ENCODE peak calls at places on chromosomes 12 and 14, in eight cellular contexts. One of them, this sample, is unnamed.

GRCh38 chr12:95204141-95204866 is 13.0 kb downstream of the FGD6 start:
- DNase-seq in transverse colon: peak
- DNase-seq in upper lobe of left lung: peak
- DNase-seq in K562: peak
- DNase-seq in HCT116: peak
- DNase-seq in GM23338: peak
- DNase-seq in breast epithelium: peak
- DNase-seq in vagina: peak
- DNase-seq in this sample: no peak

GRCh38 chr12:53325539-53326061 is 4.2 kb upstream of the AAAS start:
- DNase-seq in transverse colon: peak
- DNase-seq in upper lobe of left lung: peak
- DNase-seq in K562: no peak
- DNase-seq in HCT116: no peak
- DNase-seq in GM23338: peak
- DNase-seq in breast epithelium: no peak
- DNase-seq in vagina: no peak
- DNase-seq in this sample: peak

GRCh38 chr12:116492703-116493324 is 66.4 kb upstream of the MAP1LC3B2 start:
- DNase-seq in transverse colon: no peak
- DNase-seq in upper lobe of left lung: no peak
- DNase-seq in K562: peak
- DNase-seq in HCT116: peak
- DNase-seq in GM23338: peak
- DNase-seq in breast epithelium: no peak
- DNase-seq in vagina: no peak
- DNase-seq in this sample: no peak

GRCh38 chr12:21607701-21608100 is 3.1 kb upstream of the GYS2 start:
- DNase-seq in transverse colon: no peak
- DNase-seq in upper lobe of left lung: no peak
- DNase-seq in K562: no peak
- DNase-seq in HCT116: peak
- DNase-seq in GM23338: peak
- DNase-seq in breast epithelium: no peak
- DNase-seq in vagina: no peak
- DNase-seq in this sample: no peak

GRCh38 chr14:102616318-102616717 is 23.9 kb downstream of the RCOR1 start:
- DNase-seq in transverse colon: no peak
- DNase-seq in upper lobe of left lung: no peak
- DNase-seq in K562: no peak
- DNase-seq in HCT116: no peak
- DNase-seq in GM23338: no peak
- DNase-seq in breast epithelium: no peak
- DNase-seq in vagina: no peak
- DNase-seq in this sample: no peak

GRCh38 chr12:77325505-77325904 is 260.1 kb upstream of the E2F7 start:
- DNase-seq in transverse colon: no peak
- DNase-seq in upper lobe of left lung: no peak
- DNase-seq in K562: no peak
- DNase-seq in HCT116: no peak
- DNase-seq in GM23338: peak
- DNase-seq in breast epithelium: no peak
- DNase-seq in vagina: no peak
- DNase-seq in this sample: peak

GRCh38 chr14:34059037-34059924 is 108.4 kb upstream of the EGLN3 start:
- DNase-seq in transverse colon: no peak
- DNase-seq in upper lobe of left lung: no peak
- DNase-seq in K562: peak
- DNase-seq in HCT116: no peak
- DNase-seq in GM23338: no peak
- DNase-seq in breast epithelium: no peak
- DNase-seq in vagina: no peak
- DNase-seq in this sample: no peak

GRCh38 chr14:69260246-69260978 is 454 bp downstream of the GALNT16 start:
- DNase-seq in transverse colon: no peak
- DNase-seq in upper lobe of left lung: no peak
- DNase-seq in K562: no peak
- DNase-seq in HCT116: no peak
- DNase-seq in GM23338: peak
- DNase-seq in breast epithelium: no peak
- DNase-seq in vagina: no peak
- DNase-seq in this sample: no peak

GRCh38 chr14:58919262-58919661 is 269.2 kb upstream of the DAAM1 start:
- DNase-seq in transverse colon: no peak
- DNase-seq in upper lobe of left lung: no peak
- DNase-seq in K562: no peak
- DNase-seq in HCT116: no peak
- DNase-seq in GM23338: no peak
- DNase-seq in breast epithelium: no peak
- DNase-seq in vagina: no peak
- DNase-seq in this sample: no peak

GRCh38 chr12:121577443-121578180 is 3.2 kb downstream of the KDM2B start:
- DNase-seq in transverse colon: no peak
- DNase-seq in upper lobe of left lung: no peak
- DNase-seq in K562: no peak
- DNase-seq in HCT116: no peak
- DNase-seq in GM23338: peak
- DNase-seq in breast epithelium: no peak
- DNase-seq in vagina: no peak
- DNase-seq in this sample: no peak

GRCh38 chr12:27592548-27592947 is 68.5 kb downstream of the PPFIBP1 start:
- DNase-seq in transverse colon: no peak
- DNase-seq in upper lobe of left lung: no peak
- DNase-seq in K562: no peak
- DNase-seq in HCT116: no peak
- DNase-seq in GM23338: no peak
- DNase-seq in breast epithelium: peak
- DNase-seq in vagina: no peak
- DNase-seq in this sample: no peak

GRCh38 chr14:32693114-32693513 is 245.6 kb upstream of the NPAS3 start:
- DNase-seq in transverse colon: peak
- DNase-seq in upper lobe of left lung: no peak
- DNase-seq in K562: no peak
- DNase-seq in HCT116: no peak
- DNase-seq in GM23338: peak
- DNase-seq in breast epithelium: no peak
- DNase-seq in vagina: no peak
- DNase-seq in this sample: no peak

GRCh38 chr14:91234791-91235114 is 9.8 kb downstream of the GPR68 start:
- DNase-seq in transverse colon: no peak
- DNase-seq in upper lobe of left lung: no peak
- DNase-seq in K562: no peak
- DNase-seq in HCT116: no peak
- DNase-seq in GM23338: no peak
- DNase-seq in breast epithelium: no peak
- DNase-seq in vagina: no peak
- DNase-seq in this sample: no peak

GRCh38 chr12:128662106-128662505 is 161.7 kb downstream of the SLC15A4 start:
- DNase-seq in transverse colon: no peak
- DNase-seq in upper lobe of left lung: no peak
- DNase-seq in K562: no peak
- DNase-seq in HCT116: no peak
- DNase-seq in GM23338: no peak
- DNase-seq in breast epithelium: no peak
- DNase-seq in vagina: no peak
- DNase-seq in this sample: no peak

GRCh38 chr12:92886131-92886530 is 43.0 kb downstream of the EEA1 start:
- DNase-seq in transverse colon: no peak
- DNase-seq in upper lobe of left lung: peak
- DNase-seq in K562: no peak
- DNase-seq in HCT116: no peak
- DNase-seq in GM23338: peak
- DNase-seq in breast epithelium: no peak
- DNase-seq in vagina: no peak
- DNase-seq in this sample: no peak

DNA sequence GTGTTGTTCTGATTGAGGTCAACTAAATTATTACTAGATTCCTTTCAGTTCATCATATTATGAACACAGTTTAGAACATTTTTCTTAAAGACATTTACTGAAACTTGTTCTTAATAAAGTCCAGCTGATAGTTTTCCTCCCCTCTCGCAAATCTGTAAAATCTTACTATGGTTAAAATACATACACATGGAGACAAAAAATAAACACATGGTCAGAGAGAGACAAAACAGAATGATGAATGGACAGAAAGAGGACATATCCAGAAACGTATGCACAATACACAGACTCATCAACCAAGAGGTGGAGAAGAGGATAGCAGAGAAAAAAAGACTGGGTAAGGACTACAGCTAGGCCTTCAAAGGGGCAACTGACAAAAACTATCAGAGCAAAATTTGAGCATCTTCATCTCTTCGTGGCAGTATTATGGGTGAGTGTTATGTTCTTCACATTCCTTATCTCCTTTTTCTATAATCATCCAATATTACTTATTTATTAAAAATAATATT is 38.4 kb downstream of the EEA1 start:
- DNase-seq in transverse colon: no peak
- DNase-seq in upper lobe of left lung: no peak
- DNase-seq in K562: no peak
- DNase-seq in HCT116: no peak
- DNase-seq in GM23338: no peak
- DNase-seq in breast epithelium: no peak
- DNase-seq in vagina: no peak
- DNase-seq in this sample: no peak
- TF ChIP-seq POLR2AphosphoS5 in transverse colon: no peak
- TF ChIP-seq POLR2AphosphoS5 in upper lobe of left lung: no peak
- TF ChIP-seq POLR2AphosphoS5 in K562: no peak
- TF ChIP-seq POLR2AphosphoS5 in HCT116: no peak
- TF ChIP-seq POLR2AphosphoS5 in GM23338: no peak
- TF ChIP-seq POLR2AphosphoS5 in breast epithelium: no peak
- TF ChIP-seq POLR2AphosphoS5 in vagina: no peak
- TF ChIP-seq POLR2AphosphoS5 in this sample: no peak

GRCh38 chr12:104672501-104673265 is 215.9 kb downstream of the CHST11 start:
- DNase-seq in transverse colon: no peak
- DNase-seq in upper lobe of left lung: peak
- DNase-seq in K562: no peak
- DNase-seq in HCT116: no peak
- DNase-seq in GM23338: no peak
- DNase-seq in breast epithelium: no peak
- DNase-seq in vagina: no peak
- DNase-seq in this sample: no peak
- TF ChIP-seq POLR2AphosphoS5 in transverse colon: no peak
- TF ChIP-seq POLR2AphosphoS5 in upper lobe of left lung: no peak
- TF ChIP-seq POLR2AphosphoS5 in K562: no peak
- TF ChIP-seq POLR2AphosphoS5 in HCT116: no peak
- TF ChIP-seq POLR2AphosphoS5 in GM23338: no peak
- TF ChIP-seq POLR2AphosphoS5 in breast epithelium: no peak
- TF ChIP-seq POLR2AphosphoS5 in vagina: no peak
- TF ChIP-seq POLR2AphosphoS5 in this sample: no peak

GRCh38 chr12:124630791-124631313 is 63.4 kb upstream of the NCOR2 start:
- DNase-seq in transverse colon: no peak
- DNase-seq in upper lobe of left lung: no peak
- DNase-seq in K562: no peak
- DNase-seq in HCT116: no peak
- DNase-seq in GM23338: peak
- DNase-seq in breast epithelium: no peak
- DNase-seq in vagina: no peak
- DNase-seq in this sample: no peak

GRCh38 chr12:124631681-124632080 is 64.3 kb upstream of the NCOR2 start:
- DNase-seq in transverse colon: no peak
- DNase-seq in upper lobe of left lung: no peak
- DNase-seq in K562: no peak
- DNase-seq in HCT116: no peak
- DNase-seq in GM23338: no peak
- DNase-seq in breast epithelium: no peak
- DNase-seq in vagina: no peak
- DNase-seq in this sample: no peak

GRCh38 chr12:124633954-124634352 is 66.5 kb upstream of the NCOR2 start:
- DNase-seq in transverse colon: no peak
- DNase-seq in upper lobe of left lung: no peak
- DNase-seq in K562: no peak
- DNase-seq in HCT116: no peak
- DNase-seq in GM23338: no peak
- DNase-seq in breast epithelium: no peak
- DNase-seq in vagina: no peak
- DNase-seq in this sample: no peak

GRCh38 chr12:124633269-124633953 is 66.0 kb upstream of the NCOR2 start:
- DNase-seq in transverse colon: peak
- DNase-seq in upper lobe of left lung: no peak
- DNase-seq in K562: no peak
- DNase-seq in HCT116: peak
- DNase-seq in GM23338: no peak
- DNase-seq in breast epithelium: no peak
- DNase-seq in vagina: no peak
- DNase-seq in this sample: no peak

DNA sequence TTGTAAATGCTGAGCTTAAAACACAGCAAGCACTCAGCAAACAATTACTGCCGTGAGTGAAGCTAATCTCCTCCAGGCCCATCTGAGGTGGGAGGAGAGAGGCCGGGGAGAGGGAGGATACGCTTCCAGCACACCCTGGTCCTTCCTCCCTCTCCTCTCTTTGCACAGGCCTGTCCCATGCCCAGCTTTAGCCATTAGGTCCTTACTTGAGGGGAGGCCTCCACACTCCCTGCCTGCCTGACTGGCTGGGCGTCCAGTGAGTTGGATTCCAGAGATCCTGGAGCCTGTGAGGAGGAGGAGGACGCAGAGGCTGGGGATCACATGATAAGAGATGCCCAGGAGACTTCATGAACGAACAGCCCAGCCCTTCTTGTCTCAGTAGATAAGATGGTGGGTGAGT is 65.1 kb upstream of the NCOR2 start:
- DNase-seq in transverse colon: no peak
- DNase-seq in upper lobe of left lung: no peak
- DNase-seq in K562: peak
- DNase-seq in HCT116: no peak
- DNase-seq in GM23338: no peak
- DNase-seq in breast epithelium: no peak
- DNase-seq in vagina: no peak
- DNase-seq in this sample: no peak
- TF ChIP-seq POLR2AphosphoS5 in transverse colon: no peak
- TF ChIP-seq POLR2AphosphoS5 in upper lobe of left lung: no peak
- TF ChIP-seq POLR2AphosphoS5 in K562: no peak
- TF ChIP-seq POLR2AphosphoS5 in HCT116: no peak
- TF ChIP-seq POLR2AphosphoS5 in GM23338: no peak
- TF ChIP-seq POLR2AphosphoS5 in breast epithelium: no peak
- TF ChIP-seq POLR2AphosphoS5 in vagina: no peak
- TF ChIP-seq POLR2AphosphoS5 in this sample: no peak

DNA sequence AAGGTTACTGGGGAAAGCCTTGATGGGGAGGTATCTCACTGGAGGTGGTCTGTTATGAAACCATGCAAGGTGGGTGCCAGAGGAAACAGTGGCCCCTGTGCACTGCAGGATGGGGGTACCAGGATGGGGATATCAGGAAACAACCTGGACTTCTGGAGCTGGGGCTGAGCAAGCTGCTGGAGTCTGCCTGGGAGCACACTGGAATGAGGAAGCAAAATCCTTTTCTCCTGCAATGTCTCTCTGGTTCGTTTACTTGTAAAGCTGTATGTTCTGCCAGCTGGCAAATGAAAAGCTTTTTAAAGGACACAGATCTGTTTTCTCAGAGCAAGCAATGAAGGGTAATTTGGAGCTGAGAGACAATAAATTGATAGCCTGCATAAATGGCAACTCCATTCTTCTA is 23.2 kb upstream of the SERPINA1 start:
- DNase-seq in transverse colon: peak
- DNase-seq in upper lobe of left lung: peak
- DNase-seq in K562: no peak
- DNase-seq in HCT116: no peak
- DNase-seq in GM23338: no peak
- DNase-seq in breast epithelium: no peak
- DNase-seq in vagina: peak
- DNase-seq in this sample: no peak
- TF ChIP-seq POLR2AphosphoS5 in transverse colon: no peak
- TF ChIP-seq POLR2AphosphoS5 in upper lobe of left lung: no peak
- TF ChIP-seq POLR2AphosphoS5 in K562: no peak
- TF ChIP-seq POLR2AphosphoS5 in HCT116: no peak
- TF ChIP-seq POLR2AphosphoS5 in GM23338: no peak
- TF ChIP-seq POLR2AphosphoS5 in breast epithelium: no peak
- TF ChIP-seq POLR2AphosphoS5 in vagina: no peak
- TF ChIP-seq POLR2AphosphoS5 in this sample: no peak